ENCODE peak calls at places on chromosomes 6 and 20, in five cellular contexts. S, F, I, P and Z are unnamed samples.
A peak's percentile ranks its signal among the peaks of the same experiment; 100 is the strongest.

GRCh38 chr6:89197141-89197540 is 20.0 kb downstream of the GABRR1 start:
- DNase-seq in I (no peak), P (no peak), S (no peak), F (no peak), Z (no peak)

GRCh38 chr6:148044261-148044731 is 298.3 kb upstream of the SASH1 start:
- DNase-seq in P (no peak), F (no peak), S (peak; percentile 11), I (no peak), Z (no peak)

GRCh38 chr20:19930461-19930860 is 86.7 kb upstream of the NAA20 start:
- DNase-seq in F (no peak), S (no peak), P (no peak), I (no peak), Z (no peak)

GRCh38 chr20:63132715-63133471 is 83.0 kb downstream of the YTHDF1 start:
- DNase-seq in P (no peak), S (no peak), I (no peak), F (peak; percentile 10), Z (no peak)

GRCh38 chr6:141107562-141108160 is 1025.1 kb upstream of the GJE1 start:
- DNase-seq in F (no peak), P (no peak), S (peak; percentile 40), I (no peak), Z (no peak)

GRCh38 chr6:26459023-26459810 is 1.5 kb downstream of the BTN2A1 start:
- DNase-seq in I (no peak), P (no peak), F (no peak), S (no peak), Z (no peak)

GRCh38 chr6:126377594-126378153 is 37.8 kb downstream of the CENPW start:
- DNase-seq in P (no peak), F (no peak), I (no peak), S (no peak), Z (no peak)

GRCh38 chr6:109662192-109662591 is 28.8 kb downstream of the AK9 start:
- DNase-seq in F (no peak), I (no peak), S (no peak), P (no peak), Z (no peak)